ENCODE peak calls at places on chromosomes 5 and 9, in seven cellular contexts. F is neural progenitor cell, T is pancreas, C is kidney, E is heart right ventricle, S is IMR-90, Z is A673. R is an unnamed sample. For H3K9me3 and H3K36me3, the result is how much of the 10 kb centered on the place peaks cover.

GRCh38 chr5:87411586-87412416 is 929 bp downstream of the CCNH start:
- DNase-seq in F (peak), T (peak), C (no peak), E (peak), S (peak), Z (peak), R (peak)

GRCh38 chr5:120717381-120717780 is 253.3 kb downstream of the PRR16 start:
- DNase-seq in F (no peak), T (no peak), C (no peak), E (no peak), S (no peak), Z (no peak), R (no peak)

GRCh38 chr9:129335456-129336129 is 157.5 kb upstream of the IER5L start:
- DNase-seq in F (no peak), T (peak), C (peak), E (no peak), S (no peak), Z (no peak), R (no peak)

GRCh38 chr9:6567140-6567591 is 78.4 kb downstream of the GLDC start:
- DNase-seq in F (no peak), T (no peak), C (no peak), E (no peak), S (peak), Z (no peak), R (no peak)

GRCh38 chr9:127506814-127507750 is 55.8 kb downstream of the LRSAM1 start:
- DNase-seq in F (no peak), T (no peak), C (no peak), E (no peak), S (peak), Z (no peak), R (no peak)

GRCh38 chr9:36328798-36329411 is 70.7 kb upstream of the GNE start:
- DNase-seq in F (peak), T (peak), C (no peak), E (peak), S (peak), Z (peak), R (peak)

GRCh38 chr5:76404694-76405306 is 1.7 kb downstream of the IQGAP2 start:
- DNase-seq in F (no peak), T (no peak), C (no peak), E (no peak), S (no peak), Z (no peak), R (no peak)

GRCh38 chr9:83448606-83449005 is 89.6 kb downstream of the FRMD3 start:
- DNase-seq in F (no peak), T (no peak), C (no peak), E (no peak), S (no peak), Z (no peak), R (no peak)

GRCh38 chr5:127519527-127519926 is 2.1 kb downstream of the PRRC1 start:
- DNase-seq in F (no peak), T (no peak), C (no peak), E (no peak), S (peak), Z (no peak), R (no peak)

GRCh38 chr5:59079622-59080620 is 497.0 kb downstream of the RAB3C start:
- DNase-seq in F (no peak), T (no peak), C (no peak), E (peak), S (peak), Z (no peak), R (no peak)

GRCh38 chr9:105066265-105066865 is 138.4 kb upstream of the ABCA1 start:
- DNase-seq in F (no peak), T (no peak), C (no peak), E (no peak), S (no peak), Z (no peak), R (no peak)

GRCh38 chr5:173774212-173774850 is 113.8 kb upstream of the CPEB4 start:
- DNase-seq in F (no peak), T (no peak), C (peak), E (peak), S (no peak), Z (no peak), R (no peak)

GRCh38 chr5:103259705-103260355 is 1.3 kb downstream of the MACIR start:
- DNase-seq in F (peak), T (peak), C (no peak), E (no peak), S (peak), Z (peak), R (no peak)

GRCh38 chr5:135266975-135267374 is 132.1 kb downstream of the MACROH2A1 start:
- DNase-seq in F (no peak), T (no peak), C (no peak), E (no peak), S (peak), Z (no peak), R (no peak)

GRCh38 chr5:144549580-144549979 is 378.9 kb downstream of the KCTD16 start:
- DNase-seq in F (no peak), T (peak), C (no peak), E (no peak), S (peak), Z (peak), R (no peak)

GRCh38 chr5:97420646-97421045 is 237.6 kb upstream of the RIOK2 start:
- DNase-seq in F (no peak), T (no peak), C (no peak), E (no peak), S (no peak), Z (no peak), R (no peak)

GRCh38 chr9:113753398-113754119 is 122.5 kb upstream of the ZNF618 start:
- DNase-seq in F (no peak), T (no peak), C (no peak), E (no peak), S (no peak), Z (no peak), R (no peak)

GRCh38 chr5:145856285-145856818 is 16.5 kb downstream of the GRXCR2 start:
- DNase-seq in F (peak), T (peak), C (peak), E (peak), S (peak), Z (peak), R (no peak)

GRCh38 chr5:145854651-145855258 is 18.1 kb downstream of the GRXCR2 start:
- DNase-seq in F (no peak), T (no peak), C (no peak), E (no peak), S (peak), Z (peak), R (no peak)

GRCh38 chr5:145852990-145853389 is 17.8 kb upstream of the PRELID2 start:
- DNase-seq in F (no peak), T (no peak), C (no peak), E (no peak), S (no peak), Z (no peak), R (no peak)

GRCh38 chr5:145855842-145856267 is 17.0 kb downstream of the GRXCR2 start:
- DNase-seq in F (no peak), T (no peak), C (no peak), E (no peak), S (no peak), Z (no peak), R (no peak)

DNA sequence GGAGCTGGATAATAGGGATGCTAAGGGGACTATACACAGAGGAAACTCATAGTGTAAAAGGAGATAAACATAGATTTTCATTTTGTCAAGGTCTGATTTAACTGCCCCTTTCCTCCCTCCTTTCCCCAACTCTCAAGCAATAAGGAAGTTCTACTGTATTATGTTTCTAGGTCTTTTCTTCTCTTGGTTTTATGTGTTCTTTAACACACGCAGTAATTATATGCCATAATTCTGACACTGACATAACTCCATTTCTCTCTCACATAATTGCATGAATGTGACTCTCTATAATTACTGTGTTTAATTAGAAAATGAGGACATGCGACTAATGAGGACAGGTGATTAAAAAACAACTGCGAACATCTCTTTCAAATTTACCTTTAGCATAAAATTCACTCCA is 18.8 kb upstream of the PRELID2 start:
- DNase-seq in F (no peak), T (no peak), C (no peak), E (no peak), S (no peak), Z (no peak), R (no peak)
- H3K27ac ChIP-seq in F (no peak), T (no peak), C (no peak), E (no peak), S (no peak), Z (no peak), R (peak)

GRCh38 chr9:87008667-87009066 is 61.4 kb upstream of the GAS1 start:
- DNase-seq in F (no peak), T (no peak), C (no peak), E (no peak), S (no peak), Z (no peak), R (no peak)
- H3K9me3 ChIP-seq in F (under half), T (under half), C (under half), E (under half), S (under half), Z (under half), R (under half)

GRCh38 chr9:37441776-37442370 is 19.4 kb downstream of the GRHPR start:
- DNase-seq in F (no peak), T (no peak), C (no peak), E (no peak), S (no peak), Z (no peak), R (no peak)

GRCh38 chr9:37437010-37437409 is 14.5 kb downstream of the GRHPR start:
- DNase-seq in F (no peak), T (no peak), C (no peak), E (no peak), S (no peak), Z (no peak), R (no peak)

GRCh38 chr9:37437616-37438015 is 15.1 kb downstream of the GRHPR start:
- DNase-seq in F (no peak), T (no peak), C (no peak), E (no peak), S (no peak), Z (no peak), R (no peak)

GRCh38 chr9:37436540-37436939 is 14.0 kb downstream of the GRHPR start:
- DNase-seq in F (no peak), T (no peak), C (no peak), E (peak), S (no peak), Z (no peak), R (no peak)

DNA sequence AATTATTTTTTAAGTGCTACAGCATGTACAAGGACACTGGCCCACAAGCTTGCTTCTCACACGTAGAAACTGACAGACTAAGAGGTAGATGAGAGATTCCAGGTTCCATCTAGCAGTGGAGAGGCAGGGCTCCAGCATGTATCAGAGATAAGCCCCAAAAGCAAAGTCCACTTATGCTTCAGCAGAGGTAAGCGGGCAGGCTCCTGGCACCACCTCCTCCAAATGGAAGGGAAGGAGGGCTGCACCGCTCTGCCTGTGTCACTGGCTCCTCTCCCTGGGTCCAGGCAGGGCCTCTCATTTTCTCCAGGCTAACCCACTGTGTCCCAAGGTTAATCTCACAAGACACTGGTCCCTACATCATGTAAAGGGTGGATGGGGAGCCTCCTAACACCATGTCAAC is 15.9 kb downstream of the GRHPR start:
- DNase-seq in F (no peak), T (no peak), C (no peak), E (no peak), S (no peak), Z (no peak), R (no peak)
- H3K36me3 ChIP-seq in F (under half), T (half or more), C (half or more), E (half or more), S (half or more), Z (half or more), R (under half)

GRCh38 chr5:157956271-157956885 is 97.4 kb upstream of the CLINT1 start:
- DNase-seq in F (no peak), T (no peak), C (no peak), E (no peak), S (no peak), Z (no peak), R (no peak)
- H3K27ac ChIP-seq in F (no peak), T (no peak), C (no peak), E (no peak), S (no peak), Z (no peak), R (no peak)

DNA sequence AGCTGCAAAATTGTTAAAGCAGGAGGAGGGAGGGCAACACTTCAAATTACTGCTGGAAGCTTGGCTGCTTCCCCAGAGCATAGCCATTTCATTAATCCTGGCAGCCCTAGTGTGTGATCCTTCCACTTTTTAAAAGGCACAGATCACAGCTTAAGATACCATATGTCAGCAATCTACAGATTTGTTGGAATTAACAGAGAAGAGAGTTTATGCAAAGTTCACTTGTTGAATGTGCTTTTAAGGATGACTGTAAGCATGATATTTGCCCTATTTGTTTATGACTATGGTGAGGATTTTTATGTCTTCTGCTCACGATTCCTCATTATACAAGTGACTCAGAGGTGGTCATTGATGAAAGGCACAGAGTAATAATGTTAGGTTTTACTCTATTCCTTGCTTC is 156.0 kb upstream of the CDKN2B start:
- DNase-seq in F (no peak), T (no peak), C (no peak), E (no peak), S (peak), Z (no peak), R (no peak)
- H3K9me3 ChIP-seq in F (under half), T (under half), C (under half), E (under half), S (under half), Z (under half), R (under half)

DNA sequence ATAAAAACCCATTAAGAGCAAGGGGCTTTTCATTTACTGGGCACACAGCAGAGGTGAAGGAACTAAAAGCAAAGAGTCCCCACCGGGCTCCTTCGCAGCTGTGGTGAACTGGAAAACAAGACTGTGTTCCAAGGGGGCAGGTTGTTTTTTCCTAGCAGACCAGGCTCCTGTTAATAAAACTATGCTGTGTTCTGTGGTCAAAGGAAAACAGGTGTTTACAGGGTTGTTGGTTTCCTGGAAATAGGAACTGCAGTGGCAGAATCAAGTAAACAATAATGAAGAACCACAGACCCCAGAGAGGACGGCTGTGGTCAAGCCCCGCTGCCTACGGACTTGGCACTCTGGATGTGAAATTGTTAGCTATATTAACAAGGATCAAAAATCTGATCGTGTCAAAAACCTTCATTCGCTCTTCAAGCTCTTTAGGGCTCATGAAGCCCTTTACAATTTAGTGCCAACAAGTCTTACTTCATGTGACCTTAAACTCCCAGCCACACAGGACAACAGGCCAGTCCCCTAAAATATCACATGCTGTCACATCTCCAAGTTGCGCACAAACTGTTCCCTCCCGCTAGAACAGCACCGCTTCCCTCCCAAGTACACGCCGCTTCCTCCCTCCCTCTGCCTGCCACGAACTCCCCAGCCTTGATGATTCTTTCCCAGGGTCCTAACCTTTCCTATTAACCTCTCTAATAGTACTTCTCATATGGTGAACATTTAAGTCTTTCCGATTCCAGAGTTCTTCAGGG is 91.4 kb downstream of the TLE1 start:
- DNase-seq in F (no peak), T (no peak), C (peak), E (peak), S (no peak), Z (no peak), R (no peak)
- H3K36me3 ChIP-seq in F (under half), T (under half), C (under half), E (under half), S (under half), Z (under half), R (under half)

DNA sequence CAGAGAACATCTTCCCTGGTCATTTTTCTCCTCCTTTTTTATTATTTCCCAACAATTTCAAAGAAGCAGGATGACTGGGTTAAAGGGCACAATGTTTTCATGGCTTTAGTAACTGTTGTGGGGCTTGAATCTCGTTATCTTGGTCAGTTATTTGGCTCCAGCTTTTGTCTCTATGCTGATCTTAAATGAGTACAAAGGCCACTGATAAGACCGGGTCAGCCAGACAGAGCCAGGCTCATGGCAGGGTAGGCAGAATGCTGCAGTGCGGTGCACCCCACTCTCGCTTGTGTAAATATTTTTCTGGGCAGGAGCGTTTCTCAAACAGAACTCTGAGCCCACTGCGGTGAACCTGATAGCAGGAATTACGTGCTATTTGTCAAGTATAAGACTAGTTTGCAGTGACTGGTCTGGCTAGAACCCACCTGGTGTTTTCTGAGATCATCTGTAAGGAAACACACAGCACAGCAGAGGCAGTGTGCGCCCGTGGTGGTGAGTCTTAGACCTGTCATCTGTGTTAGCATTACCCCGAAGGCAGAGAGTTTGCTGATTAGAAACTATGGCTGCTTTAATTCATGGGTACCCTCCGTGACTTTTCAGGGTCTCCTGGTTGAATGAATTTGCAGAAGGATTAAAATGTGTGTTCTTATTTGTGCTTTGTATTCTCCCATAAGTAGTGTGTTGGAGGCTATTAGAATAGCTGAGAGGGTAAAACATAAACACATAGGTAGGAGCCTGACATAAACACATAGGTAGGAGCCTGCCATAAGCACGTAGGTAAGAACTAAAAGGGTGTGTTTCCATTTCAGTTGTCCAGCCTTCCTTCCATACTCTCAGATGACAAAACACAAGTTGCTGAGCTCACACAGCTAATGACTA is 158.6 kb upstream of the DMRT1 start:
- DNase-seq in F (peak), T (peak), C (no peak), E (no peak), S (peak), Z (no peak), R (no peak)
- H3K27ac ChIP-seq in F (peak), T (peak), C (no peak), E (peak), S (peak), Z (no peak), R (no peak)

GRCh38 chr9:96817973-96818372 is 36.3 kb downstream of the ZNF782 start:
- DNase-seq in F (no peak), T (no peak), C (no peak), E (no peak), S (no peak), Z (no peak), R (no peak)
- H3K9me3 ChIP-seq in F (half or more), T (under half), C (half or more), E (half or more), S (under half), Z (half or more), R (half or more)

DNA sequence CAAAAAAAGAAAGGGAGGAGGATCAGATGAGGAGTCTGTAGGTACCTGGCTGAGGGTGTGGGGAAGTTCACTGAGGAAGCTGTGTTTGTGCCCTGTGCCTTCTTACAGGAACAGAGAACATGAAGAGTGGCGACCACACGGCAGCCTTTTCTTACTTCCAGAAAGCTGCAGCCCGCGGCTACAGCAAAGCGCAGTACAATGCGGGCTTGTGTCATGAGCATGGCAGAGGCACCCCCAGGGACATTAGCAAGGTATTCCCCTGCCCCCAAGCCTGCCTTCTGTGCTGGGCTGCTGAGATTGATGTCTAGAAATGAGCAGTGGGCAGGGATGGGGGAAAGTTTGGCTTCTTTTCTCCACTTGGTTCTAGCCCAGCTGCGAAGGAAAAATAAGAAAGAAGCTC is 9.5 kb downstream of the DELE1 start:
- DNase-seq in F (no peak), T (no peak), C (no peak), E (no peak), S (no peak), Z (no peak), R (no peak)
- H3K36me3 ChIP-seq in F (under half), T (half or more), C (half or more), E (half or more), S (half or more), Z (half or more), R (half or more)